ENCODE peak calls at places on chromosomes 16 and 17, in four cellular contexts. M is stomach, K is sigmoid colon, X is A549. V is an unnamed sample.

GRCh38 chr16:67897231-67897630 is 4.2 kb downstream of the PSKH1 start:
- DNase-seq in K (no peak), M (no peak), X (no peak), V (no peak)

GRCh38 chr16:73890524-73891500 is 405.8 kb upstream of the PSMD7 start:
- DNase-seq in M (no peak), X (no peak), K (peak), V (no peak)

GRCh38 chr16:11248133-11248532 is 7.9 kb downstream of the SOCS1 start:
- DNase-seq in M (no peak), K (no peak), X (no peak), V (no peak)

GRCh38 chr16:63473710-63474109 is 1437.5 kb upstream of the CDH8 start:
- DNase-seq in K (no peak), M (no peak), X (no peak), V (no peak)

GRCh38 chr16:5007256-5007655 is 26.5 kb downstream of the NAGPA start:
- DNase-seq in K (no peak), M (no peak), X (no peak), V (no peak)

GRCh38 chr16:66515543-66516171 is 34.3 kb downstream of the TK2 start:
- DNase-seq in K (peak), M (no peak), X (peak), V (no peak)

GRCh38 chr16:4260360-4260759 is 12.5 kb downstream of the TFAP4 start:
- DNase-seq in M (peak), K (no peak), X (no peak), V (no peak)

GRCh38 chr16:30615358-30616076 is 5.3 kb upstream of the ZNF689 start:
- DNase-seq in K (no peak), M (peak), X (peak), V (no peak)

GRCh38 chr16:11597268-11597690 is 10.6 kb upstream of the LITAF start:
- DNase-seq in X (peak), K (no peak), M (no peak), V (peak)

GRCh38 chr16:71542377-71542776 is 16.2 kb downstream of the CHST4 start:
- DNase-seq in M (peak), X (peak), K (no peak), V (no peak)

GRCh38 chr17:78804777-78805176 is 22.7 kb upstream of the CYTH1 start:
- DNase-seq in M (no peak), K (no peak), X (no peak), V (no peak)
- TF ChIP-seq EP300 in M (peak), K (no peak), X (no peak), V (no peak)

GRCh38 chr17:13594762-13595697 is 6.7 kb downstream of the HS3ST3A1 start:
- DNase-seq in K (peak), M (peak), X (peak), V (peak)
- TF ChIP-seq EP300 in K (no peak), M (no peak), X (no peak), V (no peak)

GRCh38 chr16:85571563-85571812 is 41.6 kb upstream of the GSE1 start:
- DNase-seq in X (no peak), K (no peak), M (no peak), V (no peak)

GRCh38 chr16:85571813-85572619 is 41.1 kb upstream of the GSE1 start:
- DNase-seq in X (no peak), K (no peak), M (no peak), V (no peak)

GRCh38 chr16:85570213-85570734 is 42.8 kb upstream of the GSE1 start:
- DNase-seq in K (no peak), X (no peak), M (peak), V (no peak)

GRCh38 chr16:85569615-85570212 is 43.4 kb upstream of the GSE1 start:
- DNase-seq in M (peak), X (no peak), K (no peak), V (no peak)

GRCh38 chr16:85570735-85571562 is 42.2 kb upstream of the GSE1 start:
- DNase-seq in K (no peak), X (no peak), M (peak), V (no peak)
- TF ChIP-seq EP300 in K (no peak), X (no peak), M (no peak), V (no peak)

GRCh38 chr16:60295451-60295850 is 1561.3 kb upstream of the GOT2 start:
- DNase-seq in K (no peak), X (no peak), M (no peak), V (no peak)

GRCh38 chr16:60304078-60304477 is 1570.0 kb upstream of the GOT2 start:
- DNase-seq in M (no peak), K (no peak), X (no peak), V (no peak)

GRCh38 chr16:60304725-60305124 is 1570.6 kb upstream of the GOT2 start:
- DNase-seq in K (no peak), X (no peak), M (no peak), V (no peak)

GRCh38 chr16:60299345-60299744 is 1565.2 kb upstream of the GOT2 start:
- DNase-seq in X (no peak), K (no peak), M (no peak), V (no peak)
- TF ChIP-seq EP300 in X (no peak), K (no peak), M (no peak), V (no peak)